ENCODE peak calls at places on chromosomes 6 and 20, in five cellular contexts. One of them, this sample, is unnamed.

GRCh38 chr6:94785514-94785913 is 791.8 kb upstream of the MANEA start:
- DNase-seq in T-cell: no peak
- DNase-seq in caudate nucleus: no peak
- DNase-seq in dorsolateral prefrontal cortex: no peak
- DNase-seq in RWPE1: no peak
- DNase-seq in this sample: no peak

GRCh38 chr6:161393839-161394364 is 120.0 kb upstream of the AGPAT4 start:
- DNase-seq in T-cell: peak
- DNase-seq in caudate nucleus: peak
- DNase-seq in dorsolateral prefrontal cortex: peak
- DNase-seq in RWPE1: peak
- DNase-seq in this sample: peak

GRCh38 chr20:9035129-9035528 is 33.8 kb upstream of the PLCB4 start:
- DNase-seq in T-cell: no peak
- DNase-seq in caudate nucleus: no peak
- DNase-seq in dorsolateral prefrontal cortex: no peak
- DNase-seq in RWPE1: no peak
- DNase-seq in this sample: peak

GRCh38 chr6:131828946-131829345 is 21.1 kb downstream of the ENPP1 start:
- DNase-seq in T-cell: no peak
- DNase-seq in caudate nucleus: no peak
- DNase-seq in dorsolateral prefrontal cortex: no peak
- DNase-seq in RWPE1: no peak
- DNase-seq in this sample: no peak

GRCh38 chr20:10711903-10712373 is 38.1 kb upstream of the JAG1 start:
- DNase-seq in T-cell: no peak
- DNase-seq in caudate nucleus: no peak
- DNase-seq in dorsolateral prefrontal cortex: no peak
- DNase-seq in RWPE1: no peak
- DNase-seq in this sample: peak

GRCh38 chr20:49700411-49701185 is 13.1 kb downstream of the B4GALT5 start:
- DNase-seq in T-cell: no peak
- DNase-seq in caudate nucleus: no peak
- DNase-seq in dorsolateral prefrontal cortex: no peak
- DNase-seq in RWPE1: peak
- DNase-seq in this sample: peak

GRCh38 chr6:105136433-105137350 is 43.1 kb downstream of the POPDC3 start:
- DNase-seq in T-cell: no peak
- DNase-seq in caudate nucleus: peak
- DNase-seq in dorsolateral prefrontal cortex: peak
- DNase-seq in RWPE1: peak
- DNase-seq in this sample: peak

GRCh38 chr20:33162753-33163152 is 5.2 kb upstream of the BPIFA2 start:
- DNase-seq in T-cell: no peak
- DNase-seq in caudate nucleus: no peak
- DNase-seq in dorsolateral prefrontal cortex: no peak
- DNase-seq in RWPE1: no peak
- DNase-seq in this sample: no peak

GRCh38 chr6:35710241-35710847 is 21.6 kb upstream of the FKBP5 start:
- DNase-seq in T-cell: no peak
- DNase-seq in caudate nucleus: no peak
- DNase-seq in dorsolateral prefrontal cortex: no peak
- DNase-seq in RWPE1: no peak
- DNase-seq in this sample: no peak

GRCh38 chr6:38973178-38974057 is 75.2 kb upstream of the GLP1R start:
- DNase-seq in T-cell: peak
- DNase-seq in caudate nucleus: peak
- DNase-seq in dorsolateral prefrontal cortex: no peak
- DNase-seq in RWPE1: peak
- DNase-seq in this sample: peak

GRCh38 chr6:158468666-158469065 is 91.2 kb upstream of the TMEM181 start:
- DNase-seq in T-cell: no peak
- DNase-seq in caudate nucleus: no peak
- DNase-seq in dorsolateral prefrontal cortex: no peak
- DNase-seq in RWPE1: no peak
- DNase-seq in this sample: no peak

GRCh38 chr6:142378138-142378875 is 76.5 kb downstream of the ADGRG6 start:
- DNase-seq in T-cell: no peak
- DNase-seq in caudate nucleus: no peak
- DNase-seq in dorsolateral prefrontal cortex: no peak
- DNase-seq in RWPE1: peak
- DNase-seq in this sample: peak

GRCh38 chr20:53763707-53764415 is 170.2 kb upstream of the ZNF217 start:
- DNase-seq in T-cell: no peak
- DNase-seq in caudate nucleus: no peak
- DNase-seq in dorsolateral prefrontal cortex: no peak
- DNase-seq in RWPE1: no peak
- DNase-seq in this sample: no peak

GRCh38 chr6:144408151-144408550 is 123.0 kb downstream of the UTRN start:
- DNase-seq in T-cell: no peak
- DNase-seq in caudate nucleus: no peak
- DNase-seq in dorsolateral prefrontal cortex: no peak
- DNase-seq in RWPE1: no peak
- DNase-seq in this sample: no peak

GRCh38 chr6:10180138-10181074 is 234.5 kb downstream of the TFAP2A start:
- DNase-seq in T-cell: no peak
- DNase-seq in caudate nucleus: no peak
- DNase-seq in dorsolateral prefrontal cortex: no peak
- DNase-seq in RWPE1: no peak
- DNase-seq in this sample: no peak

GRCh38 chr6:137861550-137862337 is 5.3 kb upstream of the TNFAIP3 start:
- DNase-seq in T-cell: no peak
- DNase-seq in caudate nucleus: no peak
- DNase-seq in dorsolateral prefrontal cortex: no peak
- DNase-seq in RWPE1: no peak
- DNase-seq in this sample: no peak

GRCh38 chr6:41051873-41052272 is 1.1 kb upstream of the APOBEC2 start:
- DNase-seq in T-cell: no peak
- DNase-seq in caudate nucleus: no peak
- DNase-seq in dorsolateral prefrontal cortex: no peak
- DNase-seq in RWPE1: no peak
- DNase-seq in this sample: no peak

GRCh38 chr6:143232849-143233248 is 172.2 kb downstream of the AIG1 start:
- DNase-seq in T-cell: peak
- DNase-seq in caudate nucleus: no peak
- DNase-seq in dorsolateral prefrontal cortex: no peak
- DNase-seq in RWPE1: peak
- DNase-seq in this sample: no peak

GRCh38 chr6:17705778-17706579 is 746 bp downstream of the NUP153 start:
- DNase-seq in T-cell: peak
- DNase-seq in caudate nucleus: peak
- DNase-seq in dorsolateral prefrontal cortex: peak
- DNase-seq in RWPE1: peak
- DNase-seq in this sample: peak

GRCh38 chr20:50690562-50690978 is 772 bp downstream of the RIPOR3 start:
- DNase-seq in T-cell: no peak
- DNase-seq in caudate nucleus: no peak
- DNase-seq in dorsolateral prefrontal cortex: no peak
- DNase-seq in RWPE1: no peak
- DNase-seq in this sample: no peak

GRCh38 chr6:91137286-91137685 is 550.4 kb upstream of the MAP3K7 start:
- DNase-seq in T-cell: no peak
- DNase-seq in caudate nucleus: no peak
- DNase-seq in dorsolateral prefrontal cortex: peak
- DNase-seq in RWPE1: no peak
- DNase-seq in this sample: no peak

GRCh38 chr6:3286641-3287171 is 28.0 kb downstream of the PSMG4 start:
- DNase-seq in T-cell: no peak
- DNase-seq in caudate nucleus: no peak
- DNase-seq in dorsolateral prefrontal cortex: no peak
- DNase-seq in RWPE1: no peak
- DNase-seq in this sample: no peak

GRCh38 chr6:169253745-169254238 is at the start of gene THBS2:
- DNase-seq in T-cell: no peak
- DNase-seq in caudate nucleus: no peak
- DNase-seq in dorsolateral prefrontal cortex: peak
- DNase-seq in RWPE1: peak
- DNase-seq in this sample: no peak

GRCh38 chr6:170166511-170167122 is 124.3 kb downstream of the DLL1 start:
- DNase-seq in T-cell: no peak
- DNase-seq in caudate nucleus: no peak
- DNase-seq in dorsolateral prefrontal cortex: peak
- DNase-seq in RWPE1: no peak
- DNase-seq in this sample: no peak

GRCh38 chr6:113439861-113440260 is 417.3 kb upstream of the MARCKS start:
- DNase-seq in T-cell: no peak
- DNase-seq in caudate nucleus: no peak
- DNase-seq in dorsolateral prefrontal cortex: no peak
- DNase-seq in RWPE1: no peak
- DNase-seq in this sample: no peak

GRCh38 chr6:149371154-149371553 is 28.9 kb upstream of the SUMO4 start:
- DNase-seq in T-cell: no peak
- DNase-seq in caudate nucleus: no peak
- DNase-seq in dorsolateral prefrontal cortex: no peak
- DNase-seq in RWPE1: no peak
- DNase-seq in this sample: no peak

GRCh38 chr20:50224052-50224451 is 33.4 kb downstream of the CEBPB start:
- DNase-seq in T-cell: no peak
- DNase-seq in caudate nucleus: no peak
- DNase-seq in dorsolateral prefrontal cortex: no peak
- DNase-seq in RWPE1: no peak
- DNase-seq in this sample: no peak

GRCh38 chr6:123747515-123747914 is 56.1 kb upstream of the NKAIN2 start:
- DNase-seq in T-cell: no peak
- DNase-seq in caudate nucleus: no peak
- DNase-seq in dorsolateral prefrontal cortex: no peak
- DNase-seq in RWPE1: no peak
- DNase-seq in this sample: no peak

GRCh38 chr6:157438611-157439109 is 57.7 kb downstream of the ZDHHC14 start:
- DNase-seq in T-cell: no peak
- DNase-seq in caudate nucleus: no peak
- DNase-seq in dorsolateral prefrontal cortex: no peak
- DNase-seq in RWPE1: no peak
- DNase-seq in this sample: no peak

GRCh38 chr6:158797331-158798202 is 21.6 kb downstream of the EZR start:
- DNase-seq in T-cell: no peak
- DNase-seq in caudate nucleus: no peak
- DNase-seq in dorsolateral prefrontal cortex: no peak
- DNase-seq in RWPE1: no peak
- DNase-seq in this sample: no peak

GRCh38 chr6:160789263-160790027 is 87.4 kb downstream of the PLG start:
- DNase-seq in T-cell: no peak
- DNase-seq in caudate nucleus: no peak
- DNase-seq in dorsolateral prefrontal cortex: no peak
- DNase-seq in RWPE1: no peak
- DNase-seq in this sample: no peak

GRCh38 chr6:89198235-89198634 is 18.9 kb downstream of the GABRR1 start:
- DNase-seq in T-cell: no peak
- DNase-seq in caudate nucleus: no peak
- DNase-seq in dorsolateral prefrontal cortex: no peak
- DNase-seq in RWPE1: no peak
- DNase-seq in this sample: no peak

GRCh38 chr20:1130849-1131248 is 12.4 kb downstream of the PSMF1 start:
- DNase-seq in T-cell: no peak
- DNase-seq in caudate nucleus: no peak
- DNase-seq in dorsolateral prefrontal cortex: no peak
- DNase-seq in RWPE1: no peak
- DNase-seq in this sample: no peak

GRCh38 chr20:5845686-5846651 is 95.8 kb downstream of the SHLD1 start:
- DNase-seq in T-cell: no peak
- DNase-seq in caudate nucleus: peak
- DNase-seq in dorsolateral prefrontal cortex: no peak
- DNase-seq in RWPE1: no peak
- DNase-seq in this sample: peak

GRCh38 chr6:33162471-33162870 is 29.8 kb downstream of the COL11A2 start:
- DNase-seq in T-cell: no peak
- DNase-seq in caudate nucleus: no peak
- DNase-seq in dorsolateral prefrontal cortex: no peak
- DNase-seq in RWPE1: no peak
- DNase-seq in this sample: peak

GRCh38 chr6:149897015-149897697 is 757 bp downstream of the RAET1E start:
- DNase-seq in T-cell: no peak
- DNase-seq in caudate nucleus: no peak
- DNase-seq in dorsolateral prefrontal cortex: peak
- DNase-seq in RWPE1: peak
- DNase-seq in this sample: no peak

GRCh38 chr6:170221052-170221752 is 69.7 kb downstream of the DLL1 start:
- DNase-seq in T-cell: no peak
- DNase-seq in caudate nucleus: no peak
- DNase-seq in dorsolateral prefrontal cortex: peak
- DNase-seq in RWPE1: no peak
- DNase-seq in this sample: no peak

This sample was measured in NCI-H2171 treated with DMSO at 0.1 percent for 48 hours.